ENCODE peak calls at places on chromosomes 13 and 19, in five cellular contexts. T, G, X, R and C are unnamed samples.

GRCh38 chr13:42405665-42406390 is 133.9 kb downstream of the AKAP11 start:
- DNase-seq in T (peak), G (peak), X (peak), R (no peak), C (peak)

GRCh38 chr19:16861875-16862274 is 26.9 kb upstream of the F2RL3 start:
- DNase-seq in T (no peak), G (no peak), X (no peak), R (no peak), C (no peak)

GRCh38 chr19:19192910-19193423 is 909 bp downstream of the RFXANK start:
- DNase-seq in T (no peak), G (peak), X (peak), R (no peak), C (peak)

GRCh38 chr13:108957369-108958012 is 328.1 kb downstream of the MYO16 start:
- DNase-seq in T (no peak), G (no peak), X (peak), R (peak), C (no peak)

GRCh38 chr19:49216076-49216475 is 58.5 kb downstream of the TRPM4 start:
- DNase-seq in T (no peak), G (no peak), X (peak), R (no peak), C (no peak)

GRCh38 chr13:100789481-100789880 is 114.9 kb upstream of the TMTC4 start:
- DNase-seq in T (no peak), G (no peak), X (peak), R (no peak), C (no peak)

GRCh38 chr19:46674416-46675178 is 13.6 kb upstream of the DACT3 start:
- DNase-seq in T (no peak), G (peak), X (peak), R (no peak), C (no peak)

GRCh38 chr19:19642506-19643157 is 825 bp downstream of the GMIP start:
- DNase-seq in T (peak), G (peak), X (no peak), R (no peak), C (peak)

GRCh38 chr19:7868671-7869452 is 5.3 kb downstream of the PRR36 start:
- DNase-seq in T (peak), G (peak), X (peak), R (peak), C (peak)

GRCh38 chr13:29418026-29418425 is 177.5 kb downstream of the SLC7A1 start:
- DNase-seq in T (no peak), G (no peak), X (no peak), R (no peak), C (no peak)

GRCh38 chr13:25821761-25822160 is 230.1 kb downstream of the SHISA2 start:
- DNase-seq in T (no peak), G (no peak), X (no peak), R (no peak), C (no peak)

GRCh38 chr13:47831265-47831664 is 169.8 kb downstream of the SUCLA2 start:
- DNase-seq in T (no peak), G (no peak), X (peak), R (peak), C (no peak)

GRCh38 chr19:13022859-13023636 is 27.8 kb downstream of the NFIX start:
- DNase-seq in T (no peak), G (no peak), X (peak), R (peak), C (no peak)

GRCh38 chr13:20416223-20416622 is 109.4 kb downstream of the CRYL1 start:
- DNase-seq in T (no peak), G (no peak), X (no peak), R (no peak), C (no peak)

GRCh38 chr19:45577111-45577905 is 7.3 kb downstream of the OPA3 start:
- DNase-seq in T (no peak), G (no peak), X (peak), R (peak), C (no peak)

GRCh38 chr13:41765813-41766212 is 195.1 kb downstream of the VWA8 start:
- DNase-seq in T (no peak), G (no peak), X (peak), R (no peak), C (no peak)

GRCh38 chr13:22000191-22000590 is 329.3 kb downstream of the FGF9 start:
- DNase-seq in T (no peak), G (no peak), X (no peak), R (no peak), C (no peak)

GRCh38 chr13:26713341-26713740 is 47.2 kb downstream of the GPR12 start:
- DNase-seq in T (no peak), G (no peak), X (no peak), R (no peak), C (no peak)

GRCh38 chr13:36430247-36431203 is 1.8 kb upstream of the CCNA1 start:
- DNase-seq in T (no peak), G (no peak), X (peak), R (no peak), C (no peak)

GRCh38 chr13:109949395-109949794 is 163.0 kb upstream of the IRS2 start:
- DNase-seq in T (no peak), G (no peak), X (no peak), R (no peak), C (no peak)

GRCh38 chr13:104810242-104810641 is 1725.2 kb downstream of the EFNB2 start:
- DNase-seq in T (no peak), G (no peak), X (no peak), R (no peak), C (peak)

GRCh38 chr19:42115219-42115618 is 17.0 kb downstream of the POU2F2 start:
- DNase-seq in T (no peak), G (no peak), X (peak), R (peak), C (peak)

GRCh38 chr13:99280166-99280565 is 22.0 kb upstream of the GPR18 start:
- DNase-seq in T (no peak), G (no peak), X (peak), R (no peak), C (no peak)

GRCh38 chr19:10985502-10985901 is 24.7 kb downstream of the SMARCA4 start:
- DNase-seq in T (no peak), G (no peak), X (no peak), R (no peak), C (no peak)

GRCh38 chr19:29395712-29396414 is 129.9 kb upstream of the VSTM2B start:
- DNase-seq in T (no peak), G (no peak), X (no peak), R (no peak), C (no peak)

GRCh38 chr19:45184115-45184514 is 5.5 kb downstream of the BLOC1S3 start:
- DNase-seq in T (no peak), G (no peak), X (no peak), R (no peak), C (no peak)

GRCh38 chr19:590396-590745 is 690 bp downstream of the HCN2 start:
- DNase-seq in T (no peak), G (no peak), X (peak), R (peak), C (no peak)

GRCh38 chr19:49497790-49498106 is 1.5 kb downstream of the RPS11 start:
- DNase-seq in T (no peak), G (no peak), X (no peak), R (no peak), C (no peak)